ENCODE peak calls at places on chromosomes 6 and 20, in seven cellular contexts. One of them, this sample, is unnamed.

GRCh38 chr6:20252311-20252710 is 40.0 kb upstream of the MBOAT1 start:
- DNase-seq in left lung: no peak
- DNase-seq in AG04450: no peak
- DNase-seq in cardiac muscle cell: peak; percentile 2
- DNase-seq in T-helper 1 cell: no peak
- DNase-seq in cardiac fibroblast: no peak
- DNase-seq in DMS153: no peak
- DNase-seq in this sample: no peak

GRCh38 chr20:11776687-11777086 is 141.0 kb upstream of the BTBD3 start:
- DNase-seq in left lung: no peak
- DNase-seq in DMS153: no peak
- DNase-seq in T-helper 1 cell: no peak
- DNase-seq in AG04450: no peak
- DNase-seq in cardiac muscle cell: no peak
- DNase-seq in cardiac fibroblast: peak; percentile 25
- DNase-seq in this sample: no peak

GRCh38 chr20:362271-363254 is 15.7 kb downstream of the NRSN2 start:
- DNase-seq in left lung: peak; percentile 90
- DNase-seq in cardiac fibroblast: peak; percentile 92
- DNase-seq in T-helper 1 cell: no peak
- DNase-seq in DMS153: peak; percentile 95
- DNase-seq in AG04450: no peak
- DNase-seq in cardiac muscle cell: peak; percentile 95
- DNase-seq in this sample: peak; percentile 96

GRCh38 chr20:43752561-43753301 is 25.9 kb upstream of the GTSF1L start:
- DNase-seq in AG04450: no peak
- DNase-seq in cardiac muscle cell: peak; percentile 94
- DNase-seq in T-helper 1 cell: no peak
- DNase-seq in DMS153: no peak
- DNase-seq in left lung: peak; percentile 80
- DNase-seq in cardiac fibroblast: peak; percentile 94
- DNase-seq in this sample: peak; percentile 100

GRCh38 chr20:24432057-24432456 is 37.4 kb upstream of the SYNDIG1 start:
- DNase-seq in DMS153: no peak
- DNase-seq in cardiac fibroblast: no peak
- DNase-seq in left lung: no peak
- DNase-seq in cardiac muscle cell: no peak
- DNase-seq in AG04450: no peak
- DNase-seq in T-helper 1 cell: no peak
- DNase-seq in this sample: no peak

GRCh38 chr20:61901421-61902212 is 164.1 kb downstream of the TAF4 start:
- DNase-seq in T-helper 1 cell: no peak
- DNase-seq in left lung: peak; percentile 76
- DNase-seq in cardiac fibroblast: peak; percentile 15
- DNase-seq in DMS153: peak; percentile 47
- DNase-seq in AG04450: no peak
- DNase-seq in cardiac muscle cell: no peak
- DNase-seq in this sample: peak; percentile 43

GRCh38 chr20:45935416-45936046 is 1.0 kb downstream of the PCIF1 start:
- DNase-seq in left lung: no peak
- DNase-seq in T-helper 1 cell: no peak
- DNase-seq in cardiac fibroblast: peak; percentile 53
- DNase-seq in cardiac muscle cell: no peak
- DNase-seq in AG04450: no peak
- DNase-seq in DMS153: no peak
- DNase-seq in this sample: peak; percentile 43

GRCh38 chr6:3749991-3750323 is 1.6 kb downstream of the PXDC1 start:
- DNase-seq in cardiac muscle cell: peak; percentile 86
- DNase-seq in cardiac fibroblast: peak; percentile 80
- DNase-seq in left lung: no peak
- DNase-seq in T-helper 1 cell: no peak
- DNase-seq in AG04450: no peak
- DNase-seq in DMS153: no peak
- DNase-seq in this sample: peak; percentile 79

GRCh38 chr20:59469266-59470252 is 134.8 kb upstream of the PHACTR3 start:
- DNase-seq in cardiac fibroblast: no peak
- DNase-seq in DMS153: no peak
- DNase-seq in left lung: no peak
- DNase-seq in T-helper 1 cell: no peak
- DNase-seq in AG04450: no peak
- DNase-seq in cardiac muscle cell: no peak
- DNase-seq in this sample: no peak

GRCh38 chr20:60224914-60225313 is 266.7 kb downstream of the CDH26 start:
- DNase-seq in left lung: no peak
- DNase-seq in cardiac muscle cell: no peak
- DNase-seq in cardiac fibroblast: peak; percentile 39
- DNase-seq in T-helper 1 cell: no peak
- DNase-seq in DMS153: no peak
- DNase-seq in AG04450: no peak
- DNase-seq in this sample: peak; percentile 57

GRCh38 chr6:34242252-34243130 is 5.8 kb downstream of the HMGA1 start:
- DNase-seq in T-helper 1 cell: no peak
- DNase-seq in DMS153: no peak
- DNase-seq in left lung: peak; percentile 35
- DNase-seq in cardiac muscle cell: no peak
- DNase-seq in cardiac fibroblast: peak; percentile 51
- DNase-seq in AG04450: no peak
- DNase-seq in this sample: no peak

GRCh38 chr6:46796842-46797241 is 3.7 kb downstream of the MEP1A start:
- DNase-seq in AG04450: no peak
- DNase-seq in cardiac muscle cell: no peak
- DNase-seq in T-helper 1 cell: no peak
- DNase-seq in left lung: no peak
- DNase-seq in DMS153: no peak
- DNase-seq in cardiac fibroblast: no peak
- DNase-seq in this sample: peak; percentile 31

GRCh38 chr6:36113701-36114100 is 16.6 kb upstream of the MAPK13 start:
- DNase-seq in DMS153: no peak
- DNase-seq in T-helper 1 cell: no peak
- DNase-seq in cardiac muscle cell: no peak
- DNase-seq in cardiac fibroblast: no peak
- DNase-seq in left lung: no peak
- DNase-seq in AG04450: no peak
- DNase-seq in this sample: no peak

GRCh38 chr20:22471156-22471836 is 113.1 kb downstream of the FOXA2 start:
- DNase-seq in cardiac fibroblast: no peak
- DNase-seq in T-helper 1 cell: no peak
- DNase-seq in cardiac muscle cell: no peak
- DNase-seq in AG04450: no peak
- DNase-seq in left lung: no peak
- DNase-seq in DMS153: peak; percentile 88
- DNase-seq in this sample: peak; percentile 11

GRCh38 chr6:45430590-45431202 is 53.0 kb upstream of the SUPT3H start:
- DNase-seq in cardiac fibroblast: no peak
- DNase-seq in T-helper 1 cell: no peak
- DNase-seq in left lung: no peak
- DNase-seq in cardiac muscle cell: no peak
- DNase-seq in AG04450: no peak
- DNase-seq in DMS153: no peak
- DNase-seq in this sample: peak; percentile 72

GRCh38 chr20:8043687-8044278 is 24.2 kb upstream of the TMX4 start:
- DNase-seq in T-helper 1 cell: no peak
- DNase-seq in AG04450: no peak
- DNase-seq in cardiac fibroblast: peak; percentile 76
- DNase-seq in DMS153: peak; percentile 44
- DNase-seq in cardiac muscle cell: peak; percentile 76
- DNase-seq in left lung: no peak
- DNase-seq in this sample: peak; percentile 63

GRCh38 chr6:123171341-123171740 is 175.3 kb downstream of the CLVS2 start:
- DNase-seq in DMS153: no peak
- DNase-seq in AG04450: no peak
- DNase-seq in cardiac muscle cell: no peak
- DNase-seq in cardiac fibroblast: no peak
- DNase-seq in left lung: no peak
- DNase-seq in T-helper 1 cell: no peak
- DNase-seq in this sample: no peak

GRCh38 chr20:53581444-53582311 is 12.0 kb downstream of the ZNF217 start:
- DNase-seq in cardiac fibroblast: no peak
- DNase-seq in left lung: no peak
- DNase-seq in DMS153: no peak
- DNase-seq in cardiac muscle cell: no peak
- DNase-seq in T-helper 1 cell: no peak
- DNase-seq in AG04450: no peak
- DNase-seq in this sample: no peak

GRCh38 chr6:157845493-157846259 is 22.6 kb downstream of the SNX9 start:
- DNase-seq in AG04450: no peak
- DNase-seq in T-helper 1 cell: no peak
- DNase-seq in DMS153: no peak
- DNase-seq in left lung: no peak
- DNase-seq in cardiac fibroblast: no peak
- DNase-seq in cardiac muscle cell: no peak
- DNase-seq in this sample: no peak

GRCh38 chr6:13065596-13065995 is 262.7 kb downstream of the TBC1D7 start:
- DNase-seq in left lung: no peak
- DNase-seq in T-helper 1 cell: no peak
- DNase-seq in cardiac fibroblast: no peak
- DNase-seq in cardiac muscle cell: no peak
- DNase-seq in AG04450: no peak
- DNase-seq in DMS153: no peak
- DNase-seq in this sample: no peak

GRCh38 chr6:152273002-152273401 is 364.2 kb downstream of the SYNE1 start:
- DNase-seq in AG04450: no peak
- DNase-seq in T-helper 1 cell: no peak
- DNase-seq in left lung: no peak
- DNase-seq in cardiac fibroblast: peak; percentile 75
- DNase-seq in cardiac muscle cell: peak; percentile 12
- DNase-seq in DMS153: no peak
- DNase-seq in this sample: no peak

GRCh38 chr6:33878541-33878940 is 74.7 kb upstream of the MLN start:
- DNase-seq in cardiac fibroblast: no peak
- DNase-seq in DMS153: peak; percentile 91
- DNase-seq in left lung: peak; percentile 17
- DNase-seq in T-helper 1 cell: no peak
- DNase-seq in cardiac muscle cell: no peak
- DNase-seq in AG04450: no peak
- DNase-seq in this sample: no peak

GRCh38 chr6:44020148-44020547 is 107.1 kb downstream of the MRPL14 start:
- DNase-seq in cardiac fibroblast: no peak
- DNase-seq in DMS153: no peak
- DNase-seq in T-helper 1 cell: no peak
- DNase-seq in cardiac muscle cell: peak; percentile 62
- DNase-seq in left lung: no peak
- DNase-seq in AG04450: no peak
- DNase-seq in this sample: no peak

GRCh38 chr6:129577691-129578090 is 132.3 kb downstream of the ARHGAP18 start:
- DNase-seq in T-helper 1 cell: no peak
- DNase-seq in AG04450: no peak
- DNase-seq in cardiac muscle cell: no peak
- DNase-seq in left lung: no peak
- DNase-seq in cardiac fibroblast: peak; percentile 29
- DNase-seq in DMS153: no peak
- DNase-seq in this sample: no peak

GRCh38 chr6:7136859-7137334 is 29.1 kb downstream of the RREB1 start:
- DNase-seq in AG04450: no peak
- DNase-seq in T-helper 1 cell: no peak
- DNase-seq in DMS153: no peak
- DNase-seq in cardiac muscle cell: no peak
- DNase-seq in cardiac fibroblast: no peak
- DNase-seq in left lung: no peak
- DNase-seq in this sample: no peak

GRCh38 chr20:25024171-25024570 is 31.6 kb upstream of the APMAP start:
- DNase-seq in T-helper 1 cell: no peak
- DNase-seq in DMS153: no peak
- DNase-seq in left lung: peak; percentile 39
- DNase-seq in AG04450: no peak
- DNase-seq in cardiac muscle cell: no peak
- DNase-seq in cardiac fibroblast: no peak
- DNase-seq in this sample: no peak

GRCh38 chr6:11615214-11615602 is 77.7 kb downstream of the TMEM170B start:
- DNase-seq in cardiac fibroblast: peak; percentile 50
- DNase-seq in left lung: no peak
- DNase-seq in cardiac muscle cell: no peak
- DNase-seq in DMS153: no peak
- DNase-seq in AG04450: no peak
- DNase-seq in T-helper 1 cell: no peak
- DNase-seq in this sample: peak; percentile 70

GRCh38 chr6:41894366-41895299 is 542 bp downstream of the USP49 start:
- DNase-seq in DMS153: no peak
- DNase-seq in AG04450: no peak
- DNase-seq in cardiac fibroblast: peak; percentile 8
- DNase-seq in T-helper 1 cell: no peak
- DNase-seq in cardiac muscle cell: peak; percentile 19
- DNase-seq in left lung: peak; percentile 84
- DNase-seq in this sample: peak; percentile 5

GRCh38 chr6:111190637-111191036 is 103.3 kb downstream of the SLC16A10 start:
- DNase-seq in cardiac muscle cell: no peak
- DNase-seq in DMS153: no peak
- DNase-seq in cardiac fibroblast: no peak
- DNase-seq in T-helper 1 cell: no peak
- DNase-seq in AG04450: no peak
- DNase-seq in left lung: no peak
- DNase-seq in this sample: no peak

GRCh38 chr20:25541676-25542075 is 43.7 kb downstream of the NINL start:
- DNase-seq in T-helper 1 cell: no peak
- DNase-seq in AG04450: no peak
- DNase-seq in cardiac muscle cell: peak; percentile 79
- DNase-seq in left lung: no peak
- DNase-seq in DMS153: no peak
- DNase-seq in cardiac fibroblast: peak; percentile 72
- DNase-seq in this sample: no peak

GRCh38 chr6:105669232-105669631 is 266.4 kb upstream of the PREP start:
- DNase-seq in left lung: no peak
- DNase-seq in AG04450: no peak
- DNase-seq in cardiac muscle cell: no peak
- DNase-seq in DMS153: no peak
- DNase-seq in T-helper 1 cell: no peak
- DNase-seq in cardiac fibroblast: no peak
- DNase-seq in this sample: peak; percentile 33

GRCh38 chr6:52724406-52725121 is 38.7 kb downstream of the GSTA2 start:
- DNase-seq in DMS153: peak; percentile 37
- DNase-seq in left lung: peak; percentile 84
- DNase-seq in T-helper 1 cell: peak; percentile 21
- DNase-seq in cardiac fibroblast: peak; percentile 78
- DNase-seq in cardiac muscle cell: peak; percentile 82
- DNase-seq in AG04450: no peak
- DNase-seq in this sample: peak; percentile 77

GRCh38 chr20:48791014-48791413 is 36.8 kb downstream of the PREX1 start:
- DNase-seq in T-helper 1 cell: no peak
- DNase-seq in left lung: no peak
- DNase-seq in cardiac fibroblast: no peak
- DNase-seq in AG04450: no peak
- DNase-seq in cardiac muscle cell: peak; percentile 21
- DNase-seq in DMS153: peak; percentile 65
- DNase-seq in this sample: no peak

GRCh38 chr6:16681260-16681873 is 79.9 kb downstream of the ATXN1 start:
- DNase-seq in DMS153: no peak
- DNase-seq in left lung: no peak
- DNase-seq in cardiac muscle cell: peak; percentile 94
- DNase-seq in AG04450: peak; percentile 63
- DNase-seq in cardiac fibroblast: peak; percentile 96
- DNase-seq in T-helper 1 cell: no peak
- DNase-seq in this sample: peak; percentile 88

GRCh38 chr20:20941468-20941889 is 164.7 kb downstream of the LINC00237 start:
- DNase-seq in DMS153: no peak
- DNase-seq in cardiac fibroblast: no peak
- DNase-seq in AG04450: no peak
- DNase-seq in cardiac muscle cell: no peak
- DNase-seq in T-helper 1 cell: no peak
- DNase-seq in left lung: no peak
- DNase-seq in this sample: no peak

GRCh38 chr6:102327697-102328227 is 934.3 kb downstream of the GRIK2 start:
- DNase-seq in AG04450: no peak
- DNase-seq in cardiac muscle cell: no peak
- DNase-seq in left lung: no peak
- DNase-seq in DMS153: no peak
- DNase-seq in T-helper 1 cell: no peak
- DNase-seq in cardiac fibroblast: no peak
- DNase-seq in this sample: no peak

GRCh38 chr6:112179631-112180030 is 74.7 kb downstream of the LAMA4 start:
- DNase-seq in cardiac fibroblast: peak; percentile 17
- DNase-seq in AG04450: no peak
- DNase-seq in left lung: no peak
- DNase-seq in cardiac muscle cell: no peak
- DNase-seq in DMS153: no peak
- DNase-seq in T-helper 1 cell: no peak
- DNase-seq in this sample: peak; percentile 56

GRCh38 chr6:134979142-134979541 is 29.2 kb upstream of the ALDH8A1 start:
- DNase-seq in cardiac muscle cell: no peak
- DNase-seq in AG04450: no peak
- DNase-seq in left lung: no peak
- DNase-seq in T-helper 1 cell: no peak
- DNase-seq in DMS153: no peak
- DNase-seq in cardiac fibroblast: no peak
- DNase-seq in this sample: no peak

This sample was measured in RPMI7951.